ENCODE peak calls at places on chromosomes 3 and 15, in five cellular contexts. S is IMR-90, U is H9, D is mesendoderm, N is mesenchymal stem cell. G is an unnamed sample.

GRCh38 chr3:45509038-45509767 is 85.3 kb upstream of the LIMD1 start:
- DNase-seq in S (peak; percentile 99), U (peak; percentile 49), D (peak; percentile 38), N (peak; percentile 99), G (no peak)

GRCh38 chr3:49399467-49399866 is 12.3 kb downstream of the RHOA start:
- DNase-seq in S (peak; percentile 34), U (no peak), D (no peak), N (peak; percentile 63), G (no peak)

GRCh38 chr3:130539005-130539404 is 22.0 kb downstream of the COL6A6 start:
- DNase-seq in S (peak; percentile 17), U (peak; percentile 73), D (peak; percentile 84), N (peak; percentile 52), G (peak; percentile 70)

GRCh38 chr3:14899993-14900618 is 47.3 kb upstream of the NR2C2 start:
- DNase-seq in S (no peak), U (peak; percentile 56), D (peak; percentile 60), N (no peak), G (peak; percentile 17)

GRCh38 chr3:56336023-56336422 is 132.2 kb downstream of the ERC2 start:
- DNase-seq in S (no peak), U (no peak), D (no peak), N (no peak), G (no peak)

GRCh38 chr15:29903785-29904464 is 81.7 kb upstream of the TJP1 start:
- DNase-seq in S (no peak), U (peak; percentile 68), D (peak; percentile 21), N (no peak), G (no peak)

GRCh38 chr3:124033360-124034015 is 41.6 kb upstream of the ROPN1 start:
- DNase-seq in S (no peak), U (peak; percentile 34), D (peak; percentile 9), N (peak; percentile 1), G (no peak)

GRCh38 chr15:72766780-72767179 is 16.8 kb downstream of the ADPGK start:
- DNase-seq in S (no peak), U (no peak), D (no peak), N (no peak), G (no peak)

GRCh38 chr3:106120334-106120733 is 251.5 kb upstream of the CBLB start:
- DNase-seq in S (peak; percentile 70), U (no peak), D (no peak), N (peak; percentile 73), G (no peak)

GRCh38 chr3:123319760-123320159 is 118.0 kb downstream of the SEC22A start:
- DNase-seq in S (no peak), U (no peak), D (peak; percentile 19), N (no peak), G (no peak)

GRCh38 chr15:42065008-42065407 is 29.4 kb downstream of the PLA2G4D start:
- DNase-seq in S (no peak), U (no peak), D (peak; percentile 82), N (no peak), G (peak; percentile 35)

GRCh38 chr3:46849098-46849631 is 14.1 kb downstream of the MYL3 start:
- DNase-seq in S (no peak), U (no peak), D (no peak), N (no peak), G (no peak)

GRCh38 chr15:27956285-27956684 is 142.8 kb downstream of the OCA2 start:
- DNase-seq in S (no peak), U (no peak), D (peak; percentile 15), N (no peak), G (no peak)

GRCh38 chr15:67051088-67051659 is 14.2 kb upstream of the SMAD3 start:
- DNase-seq in S (no peak), U (no peak), D (no peak), N (no peak), G (no peak)

GRCh38 chr3:186097663-186098451 is 11.0 kb downstream of the ETV5 start:
- DNase-seq in S (peak; percentile 78), U (peak; percentile 89), D (peak; percentile 96), N (peak; percentile 87), G (peak; percentile 84)

GRCh38 chr3:160587105-160587504 is 21.7 kb upstream of the KPNA4 start:
- DNase-seq in S (no peak), U (no peak), D (no peak), N (no peak), G (no peak)

GRCh38 chr3:107861904-107862303 is 228.9 kb downstream of the CD47 start:
- DNase-seq in S (no peak), U (no peak), D (no peak), N (no peak), G (no peak)

GRCh38 chr3:8741581-8742355 is 8.2 kb downstream of the CAV3 start:
- DNase-seq in S (peak; percentile 86), U (peak; percentile 87), D (peak; percentile 96), N (peak; percentile 65), G (peak; percentile 70)

GRCh38 chr3:22922317-22922716 is 280.8 kb upstream of the UBE2E2 start:
- DNase-seq in S (peak; percentile 9), U (no peak), D (peak; percentile 28), N (peak; percentile 6), G (no peak)

GRCh38 chr3:17074559-17074958 is 189.8 kb downstream of the PLCL2 start:
- DNase-seq in S (no peak), U (no peak), D (no peak), N (no peak), G (no peak)

GRCh38 chr3:31185004-31185357 is 290.5 kb upstream of the GADL1 start:
- DNase-seq in S (no peak), U (no peak), D (no peak), N (no peak), G (no peak)

GRCh38 chr3:178195824-178196223 is 340.4 kb upstream of the KCNMB2 start:
- DNase-seq in S (peak; percentile 62), U (no peak), D (no peak), N (no peak), G (no peak)

GRCh38 chr15:91471410-91471993 is 371.4 kb downstream of the SV2B start:
- DNase-seq in S (peak; percentile 92), U (no peak), D (no peak), N (no peak), G (no peak)

GRCh38 chr3:184388164-184388935 is 8.5 kb downstream of the CHRD start:
- DNase-seq in S (no peak), U (no peak), D (no peak), N (no peak), G (no peak)

GRCh38 chr15:45521596-45522167 is 873 bp downstream of the SLC30A4 start:
- DNase-seq in S (no peak), U (no peak), D (no peak), N (no peak), G (no peak)

GRCh38 chr3:8460815-8461482 is 40.7 kb upstream of the LMCD1 start:
- DNase-seq in S (peak; percentile 72), U (no peak), D (no peak), N (peak; percentile 51), G (no peak)

GRCh38 chr3:112689989-112690388 is 49.0 kb upstream of the CCDC80 start:
- DNase-seq in S (no peak), U (no peak), D (no peak), N (no peak), G (no peak)

GRCh38 chr3:10744098-10744465 is 71.9 kb upstream of the SLC6A11 start:
- DNase-seq in S (no peak), U (peak; percentile 67), D (peak; percentile 54), N (no peak), G (no peak)

GRCh38 chr3:130950641-130951040 is 56.8 kb downstream of the ATP2C1 start:
- DNase-seq in S (peak; percentile 78), U (no peak), D (no peak), N (peak; percentile 31), G (no peak)

GRCh38 chr3:126967386-126967785 is 15.5 kb upstream of the PLXNA1 start:
- DNase-seq in S (no peak), U (no peak), D (no peak), N (no peak), G (no peak)

GRCh38 chr15:48541659-48542334 is 103.7 kb downstream of the FBN1 start:
- DNase-seq in S (peak; percentile 88), U (no peak), D (no peak), N (peak; percentile 96), G (no peak)

GRCh38 chr3:106140471-106140870 is 271.7 kb upstream of the CBLB start:
- DNase-seq in S (no peak), U (no peak), D (no peak), N (no peak), G (no peak)

GRCh38 chr3:47803478-47804025 is 614 bp downstream of the DHX30 start:
- DNase-seq in S (no peak), U (no peak), D (no peak), N (no peak), G (no peak)

GRCh38 chr3:127671523-127672428 is 976 bp upstream of the ABTB1 start:
- DNase-seq in S (no peak), U (no peak), D (no peak), N (no peak), G (peak; percentile 59)

GRCh38 chr3:197792019-197792647 is 1.1 kb downstream of the LRCH3 start:
- DNase-seq in S (no peak), U (no peak), D (peak; percentile 14), N (no peak), G (no peak)

GRCh38 chr3:150106752-150107428 is 136.2 kb upstream of the PFN2 start:
- DNase-seq in S (peak; percentile 91), U (no peak), D (peak; percentile 96), N (peak; percentile 92), G (no peak)
- H3K4ac ChIP-seq in S (peak overlapping the region; percentile 93), U (no peak overlapping the region), D (no peak overlapping the region), N (peak overlapping the region; percentile 91), G (no peak overlapping the region)

DNA sequence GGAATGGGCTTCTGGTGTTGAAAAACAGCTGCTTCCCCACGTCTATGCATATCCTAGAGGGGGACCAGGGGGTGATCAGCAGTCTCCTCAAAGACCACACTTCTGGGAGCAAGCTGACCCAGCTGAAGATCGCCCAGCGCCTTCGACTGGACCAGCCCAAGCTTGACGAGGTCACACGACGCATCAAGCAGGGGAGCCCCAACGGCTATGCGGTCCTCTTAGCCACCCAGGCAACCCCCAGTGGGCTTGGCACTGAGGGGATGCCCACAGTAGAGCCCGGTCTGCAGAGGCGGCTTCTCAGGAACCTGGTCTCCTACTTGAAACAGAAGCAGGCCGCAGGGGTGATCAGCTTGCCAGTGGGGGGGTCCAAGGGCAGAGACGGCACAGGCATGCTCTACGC is 2.5 kb downstream of the RBM15B start:
- DNase-seq in S (no peak), U (no peak), D (no peak), N (no peak), G (no peak)
- H3K4ac ChIP-seq in S (no peak overlapping the region), U (no peak overlapping the region), D (no peak overlapping the region), N (no peak overlapping the region), G (no peak overlapping the region)

GRCh38 chr3:41223691-41224090 is 24.4 kb downstream of the CTNNB1 start:
- DNase-seq in S (no peak), U (no peak), D (no peak), N (no peak), G (no peak)

GRCh38 chr3:41223078-41223477 is 23.8 kb downstream of the CTNNB1 start:
- DNase-seq in S (no peak), U (no peak), D (no peak), N (no peak), G (no peak)

GRCh38 chr3:41222012-41222411 is 22.7 kb downstream of the CTNNB1 start:
- DNase-seq in S (no peak), U (no peak), D (no peak), N (no peak), G (no peak)

GRCh38 chr3:41222508-41222907 is 23.2 kb downstream of the CTNNB1 start:
- DNase-seq in S (no peak), U (no peak), D (no peak), N (no peak), G (no peak)

GRCh38 chr3:41221278-41221677 is 22.0 kb downstream of the CTNNB1 start:
- DNase-seq in S (no peak), U (no peak), D (no peak), N (no peak), G (no peak)
- H3K4ac ChIP-seq in S (no peak overlapping the region), U (no peak overlapping the region), D (no peak overlapping the region), N (no peak overlapping the region), G (no peak overlapping the region)

GRCh38 chr3:155302891-155303290 is 9.4 kb upstream of the STRIT1 start:
- DNase-seq in S (no peak), U (no peak), D (no peak), N (no peak), G (no peak)
- H3K4ac ChIP-seq in S (no peak overlapping the region), U (no peak overlapping the region), D (no peak overlapping the region), N (no peak overlapping the region), G (no peak overlapping the region)

G was measured in H1.